ENCODE peak calls at places on chromosomes 13 and 19, in seven cellular contexts. One of them, this sample, is unnamed.

GRCh38 chr19:19120308-19121156 is 17.7 kb downstream of the TMEM161A start:
- DNase-seq in endodermal cell: peak; percentile 100
- DNase-seq in left lung: no peak
- DNase-seq in cardiac muscle cell: peak; percentile 95
- DNase-seq in bronchial epithelial cell: peak; percentile 28
- DNase-seq in IMR-90: peak; percentile 62
- DNase-seq in upper lobe of right lung: no peak
- DNase-seq in this sample: peak; percentile 52

GRCh38 chr13:36493046-36493445 is 60.8 kb downstream of the CCNA1 start:
- DNase-seq in endodermal cell: no peak
- DNase-seq in left lung: no peak
- DNase-seq in cardiac muscle cell: no peak
- DNase-seq in bronchial epithelial cell: peak; percentile 43
- DNase-seq in IMR-90: no peak
- DNase-seq in upper lobe of right lung: no peak
- DNase-seq in this sample: no peak

GRCh38 chr13:36736119-36736726 is 62.4 kb downstream of the SERTM1 start:
- DNase-seq in endodermal cell: peak; percentile 66
- DNase-seq in left lung: no peak
- DNase-seq in cardiac muscle cell: peak; percentile 79
- DNase-seq in bronchial epithelial cell: peak; percentile 36
- DNase-seq in IMR-90: peak; percentile 62
- DNase-seq in upper lobe of right lung: no peak
- DNase-seq in this sample: no peak

GRCh38 chr13:20815469-20815868 is 41.7 kb upstream of the EEF1AKMT1 start:
- DNase-seq in endodermal cell: no peak
- DNase-seq in left lung: no peak
- DNase-seq in cardiac muscle cell: no peak
- DNase-seq in bronchial epithelial cell: peak; percentile 39
- DNase-seq in IMR-90: peak; percentile 15
- DNase-seq in upper lobe of right lung: no peak
- DNase-seq in this sample: no peak

GRCh38 chr13:31204592-31204991 is 4.8 kb downstream of the B3GLCT start:
- DNase-seq in endodermal cell: no peak
- DNase-seq in left lung: no peak
- DNase-seq in cardiac muscle cell: no peak
- DNase-seq in bronchial epithelial cell: peak; percentile 85
- DNase-seq in IMR-90: peak; percentile 60
- DNase-seq in upper lobe of right lung: no peak
- DNase-seq in this sample: no peak

GRCh38 chr13:26037302-26037701 is 14.5 kb downstream of the SHISA2 start:
- DNase-seq in endodermal cell: peak; percentile 94
- DNase-seq in left lung: no peak
- DNase-seq in cardiac muscle cell: no peak
- DNase-seq in bronchial epithelial cell: peak; percentile 23
- DNase-seq in IMR-90: no peak
- DNase-seq in upper lobe of right lung: no peak
- DNase-seq in this sample: no peak

GRCh38 chr19:14401468-14401867 is 17.7 kb downstream of the DDX39A start:
- DNase-seq in endodermal cell: no peak
- DNase-seq in left lung: no peak
- DNase-seq in cardiac muscle cell: no peak
- DNase-seq in bronchial epithelial cell: no peak
- DNase-seq in IMR-90: no peak
- DNase-seq in upper lobe of right lung: no peak
- DNase-seq in this sample: no peak

GRCh38 chr13:110119943-110120905 is 186.7 kb downstream of the COL4A1 start:
- DNase-seq in endodermal cell: no peak
- DNase-seq in left lung: no peak
- DNase-seq in cardiac muscle cell: no peak
- DNase-seq in bronchial epithelial cell: peak; percentile 84
- DNase-seq in IMR-90: peak; percentile 41
- DNase-seq in upper lobe of right lung: no peak
- DNase-seq in this sample: no peak

GRCh38 chr19:46021531-46022041 is 1.3 kb downstream of the PGLYRP1 start:
- DNase-seq in endodermal cell: peak; percentile 58
- DNase-seq in left lung: peak; percentile 35
- DNase-seq in cardiac muscle cell: no peak
- DNase-seq in bronchial epithelial cell: peak; percentile 52
- DNase-seq in IMR-90: no peak
- DNase-seq in upper lobe of right lung: no peak
- DNase-seq in this sample: no peak

GRCh38 chr13:74070065-74070464 is 64.1 kb downstream of the KLF12 start:
- DNase-seq in endodermal cell: no peak
- DNase-seq in left lung: no peak
- DNase-seq in cardiac muscle cell: no peak
- DNase-seq in bronchial epithelial cell: no peak
- DNase-seq in IMR-90: no peak
- DNase-seq in upper lobe of right lung: no peak
- DNase-seq in this sample: no peak

GRCh38 chr19:3783660-3784584 is 2.3 kb downstream of the MATK start:
- DNase-seq in endodermal cell: peak; percentile 86
- DNase-seq in left lung: no peak
- DNase-seq in cardiac muscle cell: no peak
- DNase-seq in bronchial epithelial cell: no peak
- DNase-seq in IMR-90: no peak
- DNase-seq in upper lobe of right lung: peak; percentile 64
- DNase-seq in this sample: no peak

GRCh38 chr13:44854264-44855060 is 134.8 kb downstream of the NUFIP1 start:
- DNase-seq in endodermal cell: no peak
- DNase-seq in left lung: peak; percentile 59
- DNase-seq in cardiac muscle cell: peak; percentile 15
- DNase-seq in bronchial epithelial cell: no peak
- DNase-seq in IMR-90: peak; percentile 11
- DNase-seq in upper lobe of right lung: peak; percentile 77
- DNase-seq in this sample: no peak

GRCh38 chr13:107144432-107144831 is 576.5 kb upstream of the ARGLU1 start:
- DNase-seq in endodermal cell: no peak
- DNase-seq in left lung: no peak
- DNase-seq in cardiac muscle cell: no peak
- DNase-seq in bronchial epithelial cell: peak; percentile 7
- DNase-seq in IMR-90: peak; percentile 27
- DNase-seq in upper lobe of right lung: no peak
- DNase-seq in this sample: no peak

GRCh38 chr13:59970847-59971246 is 192.9 kb downstream of the DIAPH3 start:
- DNase-seq in endodermal cell: peak; percentile 61
- DNase-seq in left lung: no peak
- DNase-seq in cardiac muscle cell: no peak
- DNase-seq in bronchial epithelial cell: no peak
- DNase-seq in IMR-90: no peak
- DNase-seq in upper lobe of right lung: no peak
- DNase-seq in this sample: no peak

GRCh38 chr19:15871570-15871969 is 26.3 kb downstream of the CYP4F2 start:
- DNase-seq in endodermal cell: no peak
- DNase-seq in left lung: no peak
- DNase-seq in cardiac muscle cell: no peak
- DNase-seq in bronchial epithelial cell: no peak
- DNase-seq in IMR-90: no peak
- DNase-seq in upper lobe of right lung: no peak
- DNase-seq in this sample: peak; percentile 29

GRCh38 chr13:42864952-42865634 is 83.7 kb downstream of the FAM216B start:
- DNase-seq in endodermal cell: no peak
- DNase-seq in left lung: no peak
- DNase-seq in cardiac muscle cell: no peak
- DNase-seq in bronchial epithelial cell: no peak
- DNase-seq in IMR-90: no peak
- DNase-seq in upper lobe of right lung: no peak
- DNase-seq in this sample: no peak

GRCh38 chr13:45055198-45055901 is 65.0 kb upstream of the GTF2F2 start:
- DNase-seq in endodermal cell: no peak
- DNase-seq in left lung: no peak
- DNase-seq in cardiac muscle cell: no peak
- DNase-seq in bronchial epithelial cell: peak; percentile 98
- DNase-seq in IMR-90: peak; percentile 93
- DNase-seq in upper lobe of right lung: no peak
- DNase-seq in this sample: peak; percentile 10

GRCh38 chr19:2610637-2611482 is 91.6 kb downstream of the GNG7 start:
- DNase-seq in endodermal cell: peak; percentile 98
- DNase-seq in left lung: peak; percentile 94
- DNase-seq in cardiac muscle cell: peak; percentile 95
- DNase-seq in bronchial epithelial cell: peak; percentile 73
- DNase-seq in IMR-90: peak; percentile 94
- DNase-seq in upper lobe of right lung: peak; percentile 97
- DNase-seq in this sample: peak; percentile 88

GRCh38 chr13:34708914-34709313 is 233.2 kb upstream of the NBEA start:
- DNase-seq in endodermal cell: no peak
- DNase-seq in left lung: no peak
- DNase-seq in cardiac muscle cell: no peak
- DNase-seq in bronchial epithelial cell: no peak
- DNase-seq in IMR-90: no peak
- DNase-seq in upper lobe of right lung: no peak
- DNase-seq in this sample: no peak

DNA sequence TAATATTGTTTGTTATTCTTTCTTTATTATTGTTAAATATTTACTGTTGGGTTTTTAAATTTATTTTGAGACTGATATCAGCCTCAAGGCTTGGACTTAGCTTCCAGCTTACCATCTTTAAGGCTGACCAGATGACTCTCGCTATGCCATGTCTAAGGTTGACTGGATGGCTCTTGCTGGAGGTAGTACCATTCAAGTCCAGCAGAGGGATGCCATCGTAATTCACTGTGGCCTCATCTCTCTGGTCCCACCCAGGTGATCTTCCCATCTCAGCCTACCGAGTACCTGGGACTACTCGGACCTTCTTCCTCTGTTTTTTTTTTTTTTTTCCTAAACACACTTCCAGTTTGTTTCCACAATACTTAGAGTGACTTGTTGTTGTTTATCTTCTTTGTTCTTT is 41.7 kb upstream of the ZNF91 start:
- DNase-seq in endodermal cell: peak; percentile 64
- DNase-seq in left lung: no peak
- DNase-seq in cardiac muscle cell: no peak
- DNase-seq in bronchial epithelial cell: no peak
- DNase-seq in IMR-90: no peak
- DNase-seq in upper lobe of right lung: no peak
- DNase-seq in this sample: no peak
- TF ChIP-seq CTCF in endodermal cell: peak; percentile 51
- TF ChIP-seq CTCF in left lung: peak; percentile 7
- TF ChIP-seq CTCF in cardiac muscle cell: no peak
- TF ChIP-seq CTCF in bronchial epithelial cell: peak; percentile 1
- TF ChIP-seq CTCF in IMR-90: no peak
- TF ChIP-seq CTCF in upper lobe of right lung: peak; percentile 29
- TF ChIP-seq CTCF in this sample: peak; percentile 22

GRCh38 chr13:67642638-67643037 is 412.5 kb upstream of the PCDH9 start:
- DNase-seq in endodermal cell: no peak
- DNase-seq in left lung: no peak
- DNase-seq in cardiac muscle cell: no peak
- DNase-seq in bronchial epithelial cell: no peak
- DNase-seq in IMR-90: no peak
- DNase-seq in upper lobe of right lung: no peak
- DNase-seq in this sample: no peak
- H3K4me3 ChIP-seq in endodermal cell: no peak overlapping the region
- H3K4me3 ChIP-seq in left lung: no peak overlapping the region
- H3K4me3 ChIP-seq in cardiac muscle cell: no peak overlapping the region
- H3K4me3 ChIP-seq in bronchial epithelial cell: no peak overlapping the region
- H3K4me3 ChIP-seq in IMR-90: no peak overlapping the region
- H3K4me3 ChIP-seq in upper lobe of right lung: no peak overlapping the region
- H3K4me3 ChIP-seq in this sample: no peak overlapping the region

DNA sequence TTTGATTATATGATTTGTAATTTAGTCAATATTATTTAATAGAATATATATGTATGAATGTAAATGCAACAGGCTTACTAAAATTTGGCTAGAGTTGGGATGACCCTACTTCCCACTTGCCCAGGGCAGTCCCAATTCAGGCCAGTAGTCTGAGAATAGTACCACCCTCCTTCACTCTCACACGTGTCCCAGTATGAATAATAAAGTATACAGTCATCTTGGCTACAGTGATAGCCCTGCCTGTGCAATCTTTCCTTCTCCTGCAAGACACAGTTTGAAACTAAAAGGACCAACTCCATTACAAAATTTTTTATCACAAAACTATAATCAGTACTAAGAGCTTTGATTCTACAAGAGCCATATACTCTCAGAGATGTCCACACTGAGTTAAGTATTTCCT is 76.2 kb downstream of the SACS start:
- DNase-seq in endodermal cell: no peak
- DNase-seq in left lung: no peak
- DNase-seq in cardiac muscle cell: no peak
- DNase-seq in bronchial epithelial cell: no peak
- DNase-seq in IMR-90: no peak
- DNase-seq in upper lobe of right lung: no peak
- DNase-seq in this sample: no peak
- H3K36me3 ChIP-seq in endodermal cell: peaks cover 35% of the 10 kb centered on the region
- H3K36me3 ChIP-seq in left lung: no peaks in the 10 kb centered on the region
- H3K36me3 ChIP-seq in cardiac muscle cell: peaks cover 26% of the 10 kb centered on the region
- H3K36me3 ChIP-seq in bronchial epithelial cell: peaks cover 4% of the 10 kb centered on the region
- H3K36me3 ChIP-seq in IMR-90: peaks cover 47% of the 10 kb centered on the region
- H3K36me3 ChIP-seq in upper lobe of right lung: peaks cover 38% of the 10 kb centered on the region
- H3K36me3 ChIP-seq in this sample: peaks cover 17% of the 10 kb centered on the region

DNA sequence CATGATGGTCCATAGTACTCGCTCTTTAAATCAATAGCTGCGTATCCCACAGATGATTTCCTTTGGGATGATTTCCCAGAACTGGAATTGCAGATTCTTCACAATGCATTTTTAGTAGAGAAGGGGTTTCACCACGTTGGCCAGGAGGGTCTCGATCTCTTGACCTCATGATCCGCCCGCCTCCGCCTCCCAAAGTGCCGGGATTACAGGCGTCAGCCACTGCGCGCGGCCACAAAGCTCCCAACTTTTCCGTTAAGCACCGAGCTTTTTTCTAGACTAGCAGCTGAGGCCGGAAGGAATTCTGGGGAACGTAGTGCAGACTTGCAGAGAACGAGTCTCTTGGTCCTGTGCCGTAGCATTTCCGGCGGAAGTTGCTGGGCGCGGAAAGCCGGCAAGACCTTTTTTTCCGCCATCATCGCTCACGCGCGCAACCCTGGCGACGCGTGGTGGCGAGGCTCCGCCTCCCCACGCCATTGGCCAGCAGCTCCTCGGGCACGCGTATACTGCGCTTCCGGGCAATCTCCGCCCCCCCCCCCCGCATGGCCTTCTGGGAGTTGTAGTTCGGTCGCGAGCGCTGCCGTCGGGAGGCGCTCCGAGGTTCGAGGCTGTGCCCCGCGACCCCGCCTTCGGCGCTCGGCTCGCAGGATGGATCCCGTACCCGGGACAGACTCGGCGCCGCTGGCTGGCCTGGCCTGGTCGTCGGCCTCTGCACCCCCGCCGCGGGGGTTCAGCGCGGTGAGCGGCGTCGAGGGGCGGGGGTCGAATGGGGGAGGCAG is at the start of gene MVB12A:
- DNase-seq in endodermal cell: peak; percentile 99
- DNase-seq in left lung: peak; percentile 98
- DNase-seq in cardiac muscle cell: peak; percentile 98
- DNase-seq in bronchial epithelial cell: peak; percentile 96
- DNase-seq in IMR-90: peak; percentile 99
- DNase-seq in upper lobe of right lung: peak; percentile 99
- DNase-seq in this sample: peak; percentile 100
- TF ChIP-seq CTCF in endodermal cell: no peak
- TF ChIP-seq CTCF in left lung: peak; percentile 11
- TF ChIP-seq CTCF in cardiac muscle cell: no peak
- TF ChIP-seq CTCF in bronchial epithelial cell: no peak
- TF ChIP-seq CTCF in IMR-90: no peak
- TF ChIP-seq CTCF in upper lobe of right lung: no peak
- TF ChIP-seq CTCF in this sample: no peak

This sample was measured in GM06990.